ENCODE peak calls at places on chromosome 1, in ten cellular contexts. S is AG04449; L is body of pancreas; I is cardiac fibroblast; V is AG10803; R is Peyer's patch; U is stomach; Y is GM12865; O is CD4-positive, alpha-beta T cell; G is lung. E is an unnamed sample.

GRCh38 chr1:99650773-99651437 is 5.0 kb downstream of the PALMD start:
- DNase-seq in I (peak), G (no peak), U (no peak), R (no peak), L (no peak), Y (no peak), V (peak), S (no peak), O (no peak), E (no peak)

GRCh38 chr1:40379785-40380452 is 6.4 kb downstream of the SMAP2 start:
- DNase-seq in S (no peak), U (no peak), V (peak), O (no peak), I (peak), Y (no peak), L (no peak), R (no peak), G (no peak), E (no peak)

GRCh38 chr1:50147451-50147850 is 38.7 kb downstream of the ELAVL4 start:
- DNase-seq in S (no peak), Y (no peak), G (no peak), L (no peak), V (no peak), R (no peak), O (no peak), I (no peak), U (no peak), E (no peak)

GRCh38 chr1:98792123-98792522 is 130.6 kb downstream of the SNX7 start:
- DNase-seq in G (no peak), O (no peak), V (peak), I (peak), S (peak), Y (no peak), L (no peak), R (no peak), U (no peak), E (no peak)

GRCh38 chr1:171910786-171911185 is 69.5 kb downstream of the DNM3 start:
- DNase-seq in R (no peak), O (no peak), V (no peak), S (no peak), Y (no peak), L (no peak), U (no peak), G (no peak), I (no peak), E (no peak)

GRCh38 chr1:169163059-169163458 is 56.6 kb downstream of the ATP1B1 start:
- DNase-seq in R (no peak), U (no peak), S (no peak), V (no peak), G (no peak), Y (peak), I (peak), O (no peak), L (no peak), E (no peak)

GRCh38 chr1:25083481-25084345 is 148.6 kb downstream of the SYF2 start:
- DNase-seq in U (no peak), R (no peak), S (no peak), L (no peak), V (no peak), Y (no peak), O (no peak), G (no peak), I (no peak), E (peak)

GRCh38 chr1:43858324-43858723 is 75.3 kb upstream of the ARTN start:
- DNase-seq in O (no peak), S (peak), I (peak), G (peak), L (no peak), V (peak), U (peak), R (no peak), Y (no peak), E (no peak)

GRCh38 chr1:202234331-202235002 is 40.9 kb downstream of the LGR6 start:
- DNase-seq in R (no peak), Y (no peak), U (no peak), G (no peak), V (peak), S (peak), O (no peak), L (no peak), I (peak), E (no peak)

GRCh38 chr1:85407978-85408377 is 57.0 kb downstream of the DDAH1 start:
- DNase-seq in S (no peak), G (no peak), U (no peak), O (no peak), I (no peak), L (no peak), R (no peak), Y (no peak), V (no peak), E (no peak)

GRCh38 chr1:5466487-5466886 is 525.7 kb downstream of the NPHP4 start:
- DNase-seq in L (no peak), S (no peak), R (no peak), O (no peak), Y (no peak), G (no peak), V (no peak), U (no peak), I (no peak), E (no peak)

GRCh38 chr1:1049318-1050165 is 24.6 kb downstream of the RNF223 start:
- DNase-seq in L (no peak), U (no peak), Y (no peak), I (no peak), O (no peak), V (no peak), G (no peak), R (no peak), S (no peak), E (no peak)

GRCh38 chr1:201505505-201505893 is 1.4 kb downstream of the CSRP1 start:
- DNase-seq in L (no peak), S (no peak), O (no peak), Y (no peak), I (peak), R (no peak), G (no peak), V (peak), U (no peak), E (peak)

GRCh38 chr1:27789511-27790154 is 16.6 kb downstream of the STX12 start:
- DNase-seq in L (no peak), S (no peak), I (peak), U (peak), V (peak), Y (no peak), O (no peak), G (no peak), R (no peak), E (no peak)

DNA sequence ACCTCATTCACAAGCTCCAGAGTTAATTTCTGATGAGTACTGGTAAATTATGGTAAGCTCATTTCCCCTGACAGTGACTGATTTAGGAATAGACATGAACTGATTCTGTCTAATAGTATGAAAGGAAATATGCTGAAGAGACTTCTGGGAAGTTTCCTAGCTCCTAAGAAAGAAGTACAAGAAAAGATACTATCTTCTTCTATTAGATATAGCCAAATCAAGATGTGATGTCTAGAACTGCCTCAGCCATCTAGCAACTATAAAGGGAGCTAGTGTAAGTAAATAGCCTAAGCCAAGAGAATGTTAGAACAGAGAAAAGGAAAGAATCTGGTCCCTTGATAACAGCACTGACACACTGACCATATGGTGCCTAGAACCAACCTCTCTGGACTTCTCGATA is 10.7 kb upstream of the PHTF1 start:
- DNase-seq in R (no peak), U (no peak), L (no peak), S (no peak), I (no peak), V (no peak), G (no peak), Y (no peak), O (no peak), E (no peak)
- TF ChIP-seq CTCF in R (no peak), U (no peak), L (no peak), S (no peak), I (no peak), V (no peak), G (no peak), Y (no peak), O (no peak), E (no peak)

GRCh38 chr1:26286064-26286416 is 6.2 kb downstream of the SH3BGRL3 start:
- DNase-seq in Y (no peak), O (no peak), S (no peak), L (no peak), G (no peak), V (no peak), R (no peak), U (no peak), I (no peak), E (no peak)
- TF ChIP-seq CTCF in Y (no peak), O (no peak), S (no peak), L (no peak), G (no peak), V (no peak), R (no peak), U (no peak), I (no peak), E (no peak)

GRCh38 chr1:182782587-182782913 is 7.0 kb upstream of the NPL start:
- DNase-seq in L (no peak), O (no peak), S (no peak), I (no peak), V (no peak), U (no peak), Y (no peak), G (no peak), R (no peak), E (no peak)

GRCh38 chr1:182781849-182782586 is 7.6 kb upstream of the NPL start:
- DNase-seq in S (no peak), V (peak), O (peak), I (peak), U (peak), R (peak), L (peak), G (peak), Y (peak), E (peak)

GRCh38 chr1:182784556-182785171 is 4.9 kb upstream of the NPL start:
- DNase-seq in Y (peak), O (peak), I (peak), L (no peak), U (no peak), G (no peak), S (no peak), V (peak), R (no peak), E (no peak)

GRCh38 chr1:182786223-182787001 is 3.2 kb upstream of the NPL start:
- DNase-seq in R (peak), O (no peak), I (peak), G (peak), S (peak), L (peak), Y (peak), U (peak), V (peak), E (no peak)

GRCh38 chr1:182783068-182783467 is 6.5 kb upstream of the NPL start:
- DNase-seq in O (no peak), S (no peak), L (no peak), R (no peak), Y (peak), U (no peak), I (no peak), V (no peak), G (no peak), E (no peak)
- TF ChIP-seq CTCF in O (no peak), S (no peak), L (no peak), R (no peak), Y (peak), U (no peak), I (no peak), V (no peak), G (no peak), E (no peak)

GRCh38 chr1:152546704-152547103 is 19.9 kb downstream of the LCE3E start:
- DNase-seq in I (no peak), U (no peak), L (no peak), S (no peak), R (no peak), Y (no peak), G (no peak), V (no peak), O (no peak), E (no peak)

GRCh38 chr1:152539901-152540300 is 25.6 kb downstream of the CRCT1 start:
- DNase-seq in G (no peak), R (no peak), V (no peak), O (no peak), I (no peak), S (no peak), Y (no peak), L (no peak), U (no peak), E (no peak)

GRCh38 chr1:152543808-152544207 is 22.8 kb downstream of the LCE3E start:
- DNase-seq in I (no peak), S (no peak), V (no peak), O (no peak), G (no peak), L (no peak), Y (peak), U (no peak), R (no peak), E (no peak)
- TF ChIP-seq CTCF in I (no peak), S (no peak), V (peak), O (no peak), G (no peak), L (no peak), Y (peak), U (no peak), R (no peak), E (no peak)

DNA sequence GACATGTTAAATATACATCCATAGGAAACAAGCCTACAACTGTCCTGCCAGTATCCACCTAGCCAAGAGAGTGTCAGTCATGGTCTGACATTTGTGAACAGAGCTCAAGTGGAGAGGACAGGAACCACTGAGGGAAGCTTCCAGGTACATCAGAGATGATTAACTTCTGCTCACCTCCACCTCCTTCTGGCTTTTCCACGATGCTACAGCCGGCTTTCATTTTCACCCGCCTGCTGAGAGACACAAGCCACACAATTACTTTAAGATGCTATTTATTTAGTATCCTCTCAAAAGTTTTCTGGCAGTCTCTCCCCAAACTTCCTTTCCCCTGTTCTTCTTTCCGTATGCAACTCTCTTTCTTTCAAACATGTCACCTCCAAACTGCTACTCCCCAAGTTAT is 2.1 kb downstream of the ETV3 start:
- DNase-seq in I (no peak), U (no peak), S (no peak), O (no peak), R (no peak), Y (no peak), G (no peak), V (no peak), L (no peak), E (no peak)
- TF ChIP-seq CTCF in I (no peak), U (no peak), S (no peak), O (no peak), R (peak), Y (no peak), G (no peak), V (no peak), L (no peak), E (no peak)